ENCODE peak calls at places on chromosomes 12 and 14, in five cellular contexts. One of them, this sample, is unnamed.

GRCh38 chr12:39692258-39692853 is 72.8 kb upstream of the ABCD2 start:
- DNase-seq in effector memory CD4-positive, alpha-beta T cell: no peak
- DNase-seq in GM23248: peak
- DNase-seq in heart left ventricle: no peak
- DNase-seq in Peyer's patch: no peak
- DNase-seq in this sample: no peak

GRCh38 chr14:67527756-67528155 is 5.3 kb upstream of the PLEKHH1 start:
- DNase-seq in effector memory CD4-positive, alpha-beta T cell: no peak
- DNase-seq in GM23248: no peak
- DNase-seq in heart left ventricle: no peak
- DNase-seq in Peyer's patch: no peak
- DNase-seq in this sample: no peak

GRCh38 chr14:63781686-63782085 is 53.8 kb upstream of the SGPP1 start:
- DNase-seq in effector memory CD4-positive, alpha-beta T cell: no peak
- DNase-seq in GM23248: no peak
- DNase-seq in heart left ventricle: no peak
- DNase-seq in Peyer's patch: no peak
- DNase-seq in this sample: no peak

GRCh38 chr12:101045486-101046474 is 164.3 kb downstream of the SLC5A8 start:
- DNase-seq in effector memory CD4-positive, alpha-beta T cell: no peak
- DNase-seq in GM23248: peak
- DNase-seq in heart left ventricle: no peak
- DNase-seq in Peyer's patch: no peak
- DNase-seq in this sample: no peak

GRCh38 chr14:61260939-61261776 is 20.0 kb downstream of the TMEM30B start:
- DNase-seq in effector memory CD4-positive, alpha-beta T cell: no peak
- DNase-seq in GM23248: peak
- DNase-seq in heart left ventricle: no peak
- DNase-seq in Peyer's patch: no peak
- DNase-seq in this sample: no peak

GRCh38 chr12:74449872-74450271 is 87.8 kb upstream of the ATXN7L3B start:
- DNase-seq in effector memory CD4-positive, alpha-beta T cell: no peak
- DNase-seq in GM23248: no peak
- DNase-seq in heart left ventricle: no peak
- DNase-seq in Peyer's patch: no peak
- DNase-seq in this sample: no peak

GRCh38 chr12:94636462-94637085 is 13.8 kb downstream of the TMCC3 start:
- DNase-seq in effector memory CD4-positive, alpha-beta T cell: no peak
- DNase-seq in GM23248: no peak
- DNase-seq in heart left ventricle: no peak
- DNase-seq in Peyer's patch: no peak
- DNase-seq in this sample: no peak

GRCh38 chr14:71416392-71416791 is 509.1 kb downstream of the PCNX1 start:
- DNase-seq in effector memory CD4-positive, alpha-beta T cell: no peak
- DNase-seq in GM23248: peak
- DNase-seq in heart left ventricle: no peak
- DNase-seq in Peyer's patch: no peak
- DNase-seq in this sample: no peak

GRCh38 chr14:76951149-76951548 is 77.4 kb downstream of the IRF2BPL start:
- DNase-seq in effector memory CD4-positive, alpha-beta T cell: no peak
- DNase-seq in GM23248: peak
- DNase-seq in heart left ventricle: no peak
- DNase-seq in Peyer's patch: no peak
- DNase-seq in this sample: no peak

GRCh38 chr14:33590891-33591630 is 359.8 kb downstream of the EGLN3 start:
- DNase-seq in effector memory CD4-positive, alpha-beta T cell: no peak
- DNase-seq in GM23248: peak
- DNase-seq in heart left ventricle: no peak
- DNase-seq in Peyer's patch: no peak
- DNase-seq in this sample: no peak

GRCh38 chr14:100391777-100392176 is 68.6 kb downstream of the SLC25A47 start:
- DNase-seq in effector memory CD4-positive, alpha-beta T cell: no peak
- DNase-seq in GM23248: peak
- DNase-seq in heart left ventricle: no peak
- DNase-seq in Peyer's patch: no peak
- DNase-seq in this sample: no peak

GRCh38 chr12:52867636-52868035 is 18.8 kb upstream of the KRT78 start:
- DNase-seq in effector memory CD4-positive, alpha-beta T cell: no peak
- DNase-seq in GM23248: peak
- DNase-seq in heart left ventricle: peak
- DNase-seq in Peyer's patch: peak
- DNase-seq in this sample: no peak

GRCh38 chr12:48788852-48789775 is at the start of gene ADCY6:
- DNase-seq in effector memory CD4-positive, alpha-beta T cell: no peak
- DNase-seq in GM23248: peak
- DNase-seq in heart left ventricle: peak
- DNase-seq in Peyer's patch: no peak
- DNase-seq in this sample: peak

GRCh38 chr12:132638541-132639408 is 20.2 kb downstream of the P2RX2 start:
- DNase-seq in effector memory CD4-positive, alpha-beta T cell: no peak
- DNase-seq in GM23248: peak
- DNase-seq in heart left ventricle: no peak
- DNase-seq in Peyer's patch: no peak
- DNase-seq in this sample: no peak

GRCh38 chr14:76904100-76904739 is 78.0 kb downstream of the LRRC74A start:
- DNase-seq in effector memory CD4-positive, alpha-beta T cell: no peak
- DNase-seq in GM23248: peak
- DNase-seq in heart left ventricle: no peak
- DNase-seq in Peyer's patch: no peak
- DNase-seq in this sample: no peak

GRCh38 chr14:75289840-75290388 is 11.3 kb downstream of the FOS start:
- DNase-seq in effector memory CD4-positive, alpha-beta T cell: no peak
- DNase-seq in GM23248: no peak
- DNase-seq in heart left ventricle: no peak
- DNase-seq in Peyer's patch: no peak
- DNase-seq in this sample: no peak

GRCh38 chr14:70972107-70972976 is 65.1 kb downstream of the PCNX1 start:
- DNase-seq in effector memory CD4-positive, alpha-beta T cell: peak
- DNase-seq in GM23248: peak
- DNase-seq in heart left ventricle: peak
- DNase-seq in Peyer's patch: peak
- DNase-seq in this sample: peak

DNA sequence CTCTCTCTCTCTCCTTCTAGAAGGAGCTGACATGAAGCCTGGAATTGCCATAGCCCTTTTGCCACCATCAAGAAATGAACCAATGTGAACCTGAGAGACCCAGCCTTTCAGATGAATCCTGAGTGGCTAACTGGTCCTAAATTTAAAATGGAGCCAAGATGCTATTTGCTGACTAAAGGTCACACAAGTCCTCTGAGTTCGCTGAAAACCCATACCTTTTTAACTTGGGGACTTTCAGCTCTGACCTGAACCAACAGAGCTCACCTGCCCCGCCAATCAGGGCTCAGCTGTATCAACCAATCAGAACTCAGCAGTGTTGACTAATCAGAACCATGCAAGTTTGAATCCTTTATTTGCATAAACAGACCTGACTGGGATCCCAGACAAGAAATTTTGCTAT is 70.3 kb upstream of the MDM1 start:
- DNase-seq in effector memory CD4-positive, alpha-beta T cell: no peak
- DNase-seq in GM23248: no peak
- DNase-seq in heart left ventricle: no peak
- DNase-seq in Peyer's patch: no peak
- DNase-seq in this sample: no peak
- H3K27ac ChIP-seq in effector memory CD4-positive, alpha-beta T cell: no peak
- H3K27ac ChIP-seq in GM23248: no peak
- H3K27ac ChIP-seq in heart left ventricle: no peak
- H3K27ac ChIP-seq in Peyer's patch: no peak
- H3K27ac ChIP-seq in this sample: no peak

GRCh38 chr12:16325426-16325825 is 22.0 kb upstream of the MGST1 start:
- DNase-seq in effector memory CD4-positive, alpha-beta T cell: no peak
- DNase-seq in GM23248: peak
- DNase-seq in heart left ventricle: no peak
- DNase-seq in Peyer's patch: no peak
- DNase-seq in this sample: no peak
- H3K4me3 ChIP-seq in effector memory CD4-positive, alpha-beta T cell: no peak
- H3K4me3 ChIP-seq in GM23248: no peak
- H3K4me3 ChIP-seq in heart left ventricle: no peak
- H3K4me3 ChIP-seq in Peyer's patch: no peak
- H3K4me3 ChIP-seq in this sample: no peak

DNA sequence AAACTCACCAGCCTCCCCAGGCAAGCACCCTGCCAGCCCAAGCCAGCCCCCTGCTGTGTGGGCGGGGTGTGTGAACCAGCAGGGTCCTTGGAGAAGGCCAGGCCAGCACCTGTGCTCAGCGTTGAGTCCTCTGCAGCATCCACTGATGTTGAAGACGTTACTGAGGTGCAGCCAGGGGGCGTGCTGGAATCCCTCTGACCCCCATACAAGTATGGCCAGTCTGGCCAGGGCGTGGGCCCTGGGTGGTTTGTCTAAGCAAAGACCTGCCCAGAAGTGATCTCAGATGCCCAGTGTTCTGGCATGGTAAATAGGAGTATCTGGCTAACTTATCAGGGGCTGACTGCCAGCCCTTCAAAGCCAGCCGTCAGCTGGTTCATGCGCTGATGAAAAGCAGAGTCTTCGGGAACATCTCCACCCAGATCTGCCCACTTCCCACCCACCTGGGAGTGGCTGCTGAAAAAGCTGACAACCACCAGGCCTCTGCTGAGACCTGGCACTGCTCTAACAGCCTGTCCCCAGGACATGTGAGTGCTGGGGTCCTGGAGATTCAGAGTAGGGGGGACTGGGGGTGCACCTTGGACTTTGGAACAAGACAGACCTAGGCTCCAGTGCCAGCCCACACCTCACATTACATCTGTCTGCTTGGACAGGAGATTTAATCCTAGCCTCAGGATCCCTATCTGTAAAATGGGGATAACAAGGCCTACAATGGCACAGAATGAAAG is 41.1 kb downstream of the ACTN1 start:
- DNase-seq in effector memory CD4-positive, alpha-beta T cell: no peak
- DNase-seq in GM23248: peak
- DNase-seq in heart left ventricle: peak
- DNase-seq in Peyer's patch: no peak
- DNase-seq in this sample: no peak
- H3K27ac ChIP-seq in effector memory CD4-positive, alpha-beta T cell: no peak
- H3K27ac ChIP-seq in GM23248: peak
- H3K27ac ChIP-seq in heart left ventricle: peak
- H3K27ac ChIP-seq in Peyer's patch: peak
- H3K27ac ChIP-seq in this sample: no peak

DNA sequence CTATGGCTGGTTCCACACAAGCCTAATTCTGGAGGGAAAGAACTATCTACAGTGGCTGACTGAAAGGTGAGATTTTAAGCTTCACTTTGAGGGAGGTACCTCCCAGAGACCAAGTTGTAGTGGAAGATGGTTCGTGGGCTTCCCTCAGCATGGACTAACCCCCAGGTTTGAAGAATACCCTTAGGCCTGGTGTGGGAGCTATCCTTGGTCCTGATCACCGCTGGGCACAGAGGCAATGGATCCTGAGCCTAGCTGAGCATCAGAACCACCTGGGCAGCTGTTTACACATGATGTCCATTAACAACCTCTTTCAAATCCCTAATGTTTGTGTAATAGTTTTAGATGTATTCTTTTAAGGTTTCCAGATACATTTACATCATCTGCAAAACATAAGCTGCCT is 10.3 kb downstream of the DAO start:
- DNase-seq in effector memory CD4-positive, alpha-beta T cell: no peak
- DNase-seq in GM23248: peak
- DNase-seq in heart left ventricle: no peak
- DNase-seq in Peyer's patch: no peak
- DNase-seq in this sample: peak
- H3K4me3 ChIP-seq in effector memory CD4-positive, alpha-beta T cell: no peak
- H3K4me3 ChIP-seq in GM23248: no peak
- H3K4me3 ChIP-seq in heart left ventricle: no peak
- H3K4me3 ChIP-seq in Peyer's patch: no peak
- H3K4me3 ChIP-seq in this sample: no peak

GRCh38 chr14:55118761-55119160 is 10.3 kb upstream of the LGALS3 start:
- DNase-seq in effector memory CD4-positive, alpha-beta T cell: no peak
- DNase-seq in GM23248: no peak
- DNase-seq in heart left ventricle: no peak
- DNase-seq in Peyer's patch: no peak
- DNase-seq in this sample: no peak

GRCh38 chr14:55115433-55115832 is 13.6 kb upstream of the LGALS3 start:
- DNase-seq in effector memory CD4-positive, alpha-beta T cell: no peak
- DNase-seq in GM23248: no peak
- DNase-seq in heart left ventricle: no peak
- DNase-seq in Peyer's patch: no peak
- DNase-seq in this sample: no peak

GRCh38 chr14:55115861-55116245 is 13.2 kb upstream of the LGALS3 start:
- DNase-seq in effector memory CD4-positive, alpha-beta T cell: no peak
- DNase-seq in GM23248: no peak
- DNase-seq in heart left ventricle: no peak
- DNase-seq in Peyer's patch: no peak
- DNase-seq in this sample: no peak

GRCh38 chr14:55116246-55117030 is 12.6 kb upstream of the LGALS3 start:
- DNase-seq in effector memory CD4-positive, alpha-beta T cell: no peak
- DNase-seq in GM23248: no peak
- DNase-seq in heart left ventricle: no peak
- DNase-seq in Peyer's patch: no peak
- DNase-seq in this sample: no peak

GRCh38 chr14:55117816-55118441 is 11.1 kb upstream of the LGALS3 start:
- DNase-seq in effector memory CD4-positive, alpha-beta T cell: no peak
- DNase-seq in GM23248: peak
- DNase-seq in heart left ventricle: peak
- DNase-seq in Peyer's patch: no peak
- DNase-seq in this sample: no peak
- H3K27ac ChIP-seq in effector memory CD4-positive, alpha-beta T cell: no peak
- H3K27ac ChIP-seq in GM23248: no peak
- H3K27ac ChIP-seq in heart left ventricle: peak
- H3K27ac ChIP-seq in Peyer's patch: peak
- H3K27ac ChIP-seq in this sample: no peak

GRCh38 chr14:55350461-55350860 is 61.2 kb downstream of the ATG14 start:
- DNase-seq in effector memory CD4-positive, alpha-beta T cell: no peak
- DNase-seq in GM23248: no peak
- DNase-seq in heart left ventricle: no peak
- DNase-seq in Peyer's patch: no peak
- DNase-seq in this sample: no peak

GRCh38 chr14:55349565-55349964 is 62.1 kb downstream of the ATG14 start:
- DNase-seq in effector memory CD4-positive, alpha-beta T cell: no peak
- DNase-seq in GM23248: no peak
- DNase-seq in heart left ventricle: no peak
- DNase-seq in Peyer's patch: no peak
- DNase-seq in this sample: no peak

GRCh38 chr14:55347040-55347439 is 64.6 kb downstream of the ATG14 start:
- DNase-seq in effector memory CD4-positive, alpha-beta T cell: no peak
- DNase-seq in GM23248: no peak
- DNase-seq in heart left ventricle: no peak
- DNase-seq in Peyer's patch: no peak
- DNase-seq in this sample: no peak

GRCh38 chr14:55351111-55351510 is 60.5 kb downstream of the ATG14 start:
- DNase-seq in effector memory CD4-positive, alpha-beta T cell: no peak
- DNase-seq in GM23248: no peak
- DNase-seq in heart left ventricle: no peak
- DNase-seq in Peyer's patch: no peak
- DNase-seq in this sample: no peak

DNA sequence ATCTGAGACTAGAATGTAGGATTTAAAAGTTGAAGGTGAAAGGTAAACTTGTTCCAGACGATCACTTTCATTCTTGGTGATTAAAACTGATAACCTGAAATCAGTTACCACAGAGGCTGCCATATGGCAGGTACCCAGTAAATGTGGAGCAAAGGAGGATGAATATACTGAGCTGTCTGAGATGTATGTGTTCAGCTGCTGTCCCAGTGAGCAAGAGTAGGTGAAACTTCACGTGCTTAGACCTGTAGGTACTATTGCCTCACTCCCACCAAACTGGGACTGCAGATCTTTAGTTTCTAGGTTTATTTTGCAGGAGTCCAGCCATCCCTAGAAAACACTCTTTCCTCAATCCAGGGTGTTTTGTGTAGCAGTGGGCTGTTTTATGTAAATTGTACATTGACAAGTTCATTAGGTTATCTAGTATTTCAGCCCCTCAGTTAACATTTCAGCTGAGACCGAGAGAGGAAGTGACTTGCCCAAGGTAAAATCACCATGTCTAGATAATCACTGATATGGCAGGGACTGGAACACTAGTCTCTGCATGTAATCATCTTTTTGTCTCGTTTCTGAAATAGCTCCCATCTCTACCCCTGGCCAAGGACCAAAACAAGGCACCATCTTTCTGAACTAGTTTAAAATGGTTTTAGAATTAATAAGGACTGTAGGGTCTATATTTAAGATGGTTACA is 62.7 kb downstream of the ATG14 start:
- DNase-seq in effector memory CD4-positive, alpha-beta T cell: no peak
- DNase-seq in GM23248: no peak
- DNase-seq in heart left ventricle: no peak
- DNase-seq in Peyer's patch: no peak
- DNase-seq in this sample: no peak
- H3K4me3 ChIP-seq in effector memory CD4-positive, alpha-beta T cell: no peak
- H3K4me3 ChIP-seq in GM23248: no peak
- H3K4me3 ChIP-seq in heart left ventricle: no peak
- H3K4me3 ChIP-seq in Peyer's patch: no peak
- H3K4me3 ChIP-seq in this sample: no peak